ENCODE peak calls at places on chromosomes 2 and 18, in eight cellular contexts. Q is body of pancreas, E is thoracic aorta, O is neural progenitor cell, S is Peyer's patch, G is ascending aorta, K is colonic mucosa, V is tibial nerve. Z is an unnamed sample. For H3K36me3, the result is how much of the 10 kb centered on the place peaks cover.

GRCh38 chr2:72917138-72917874 is at the start of gene EMX1:
- DNase-seq in Q (peak), E (no peak), O (peak), S (peak), G (no peak), K (peak), V (no peak), Z (no peak)

GRCh38 chr2:30193104-30193681 is 38.1 kb upstream of the LBH start:
- DNase-seq in Q (no peak), E (no peak), O (no peak), S (no peak), G (no peak), K (no peak), V (no peak), Z (peak)

GRCh38 chr2:17849260-17849659 is 29.2 kb upstream of the KCNS3 start:
- DNase-seq in Q (no peak), E (no peak), O (peak), S (no peak), G (no peak), K (no peak), V (no peak), Z (no peak)

GRCh38 chr18:2827076-2827475 is 19.7 kb upstream of the EMILIN2 start:
- DNase-seq in Q (no peak), E (no peak), O (no peak), S (no peak), G (no peak), K (no peak), V (no peak), Z (no peak)

GRCh38 chr2:234348081-234348480 is 148.8 kb downstream of the ARL4C start:
- DNase-seq in Q (no peak), E (no peak), O (no peak), S (no peak), G (no peak), K (no peak), V (no peak), Z (no peak)

GRCh38 chr2:10287766-10288165 is 14.9 kb upstream of the HPCAL1 start:
- DNase-seq in Q (no peak), E (no peak), O (no peak), S (no peak), G (no peak), K (no peak), V (no peak), Z (no peak)

GRCh38 chr18:61851940-61852451 is 40.8 kb downstream of the RNF152 start:
- DNase-seq in Q (no peak), E (no peak), O (no peak), S (no peak), G (no peak), K (no peak), V (no peak), Z (no peak)

GRCh38 chr2:119440501-119440870 is 8.8 kb downstream of the TMEM37 start:
- DNase-seq in Q (no peak), E (no peak), O (no peak), S (no peak), G (no peak), K (no peak), V (no peak), Z (no peak)

GRCh38 chr2:128376241-128377041 is 57.8 kb upstream of the HS6ST1 start:
- DNase-seq in Q (peak), E (no peak), O (no peak), S (no peak), G (no peak), K (no peak), V (no peak), Z (no peak)

GRCh38 chr18:12238861-12239260 is 15.3 kb upstream of the CIDEA start:
- DNase-seq in Q (no peak), E (no peak), O (no peak), S (no peak), G (no peak), K (no peak), V (no peak), Z (no peak)

GRCh38 chr2:8000861-8001260 is 681.0 kb upstream of the ID2 start:
- DNase-seq in Q (no peak), E (no peak), O (no peak), S (no peak), G (no peak), K (no peak), V (no peak), Z (no peak)

GRCh38 chr2:8310557-8311455 is 371.1 kb upstream of the ID2 start:
- DNase-seq in Q (no peak), E (no peak), O (no peak), S (no peak), G (no peak), K (no peak), V (no peak), Z (no peak)

GRCh38 chr2:201860541-201861154 is 54.3 kb downstream of the CDK15 start:
- DNase-seq in Q (peak), E (no peak), O (peak), S (peak), G (no peak), K (peak), V (peak), Z (peak)

GRCh38 chr2:192741889-192742288 is 547.2 kb upstream of the TMEFF2 start:
- DNase-seq in Q (no peak), E (no peak), O (peak), S (no peak), G (no peak), K (no peak), V (no peak), Z (no peak)

GRCh38 chr18:34592961-34593382 is 117.1 kb upstream of the DTNA start:
- DNase-seq in Q (peak), E (no peak), O (peak), S (no peak), G (no peak), K (no peak), V (peak), Z (peak)

GRCh38 chr2:212863185-212863588 is 288.2 kb downstream of the IKZF2 start:
- DNase-seq in Q (no peak), E (no peak), O (peak), S (no peak), G (no peak), K (peak), V (no peak), Z (no peak)

GRCh38 chr2:168912466-168913170 is 11.5 kb downstream of the G6PC2 start:
- DNase-seq in Q (peak), E (no peak), O (peak), S (no peak), G (no peak), K (no peak), V (no peak), Z (peak)

GRCh38 chr2:168913495-168913894 is 12.4 kb downstream of the G6PC2 start:
- DNase-seq in Q (no peak), E (no peak), O (no peak), S (no peak), G (no peak), K (no peak), V (no peak), Z (no peak)

GRCh38 chr2:168910330-168910729 is 9.2 kb downstream of the G6PC2 start:
- DNase-seq in Q (no peak), E (no peak), O (no peak), S (no peak), G (no peak), K (no peak), V (no peak), Z (no peak)

GRCh38 chr2:168915433-168916328 is 14.6 kb downstream of the G6PC2 start:
- DNase-seq in Q (no peak), E (no peak), O (no peak), S (no peak), G (no peak), K (no peak), V (no peak), Z (no peak)

GRCh38 chr2:168913171-168913484 is 12.0 kb downstream of the G6PC2 start:
- DNase-seq in Q (no peak), E (no peak), O (no peak), S (no peak), G (no peak), K (no peak), V (no peak), Z (no peak)
- H3K4me3 ChIP-seq in Q (no peak), E (peak), O (peak), S (no peak), G (no peak), K (peak), V (no peak), Z (no peak)

GRCh38 chr2:69798909-69799526 is 30.4 kb upstream of the GMCL1 start:
- DNase-seq in Q (no peak), E (no peak), O (peak), S (no peak), G (no peak), K (no peak), V (no peak), Z (peak)

GRCh38 chr2:69805887-69806286 is 23.6 kb upstream of the GMCL1 start:
- DNase-seq in Q (no peak), E (no peak), O (no peak), S (no peak), G (no peak), K (no peak), V (no peak), Z (no peak)

GRCh38 chr2:69807821-69808540 is 21.5 kb upstream of the GMCL1 start:
- DNase-seq in Q (no peak), E (no peak), O (peak), S (no peak), G (no peak), K (no peak), V (peak), Z (no peak)

GRCh38 chr2:69801745-69802144 is 27.7 kb upstream of the GMCL1 start:
- DNase-seq in Q (no peak), E (no peak), O (no peak), S (no peak), G (no peak), K (no peak), V (no peak), Z (no peak)

DNA sequence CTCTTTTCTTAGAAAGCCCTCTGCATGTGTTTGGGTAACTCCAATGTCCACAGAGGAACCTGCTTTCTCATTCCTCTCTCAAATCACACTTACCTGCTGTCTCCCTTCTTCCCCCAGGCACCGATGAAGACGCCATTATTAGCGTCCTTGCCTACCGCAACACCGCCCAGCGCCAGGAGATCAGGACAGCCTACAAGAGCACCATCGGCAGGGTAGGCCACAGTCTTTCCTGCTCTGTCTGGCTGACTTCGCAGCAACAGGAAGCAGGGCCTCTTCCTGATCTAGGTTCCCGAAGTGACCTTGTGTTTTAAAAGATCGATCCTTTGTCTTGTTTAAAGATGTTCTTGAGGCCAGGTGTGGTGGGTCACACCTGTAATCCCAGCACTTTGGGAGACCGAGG is 25.0 kb upstream of the GMCL1 start:
- DNase-seq in Q (no peak), E (no peak), O (no peak), S (no peak), G (no peak), K (no peak), V (no peak), Z (no peak)
- H3K36me3 ChIP-seq in Q (under half), E (under half), O (under half), S (under half), G (under half), K (under half), V (under half), Z (under half)

GRCh38 chr2:105775809-105776559 is 31.3 kb downstream of the NCK2 start:
- DNase-seq in Q (no peak), E (no peak), O (no peak), S (peak), G (no peak), K (no peak), V (no peak), Z (no peak)
- H3K4me3 ChIP-seq in Q (no peak), E (no peak), O (no peak), S (no peak), G (no peak), K (no peak), V (no peak), Z (no peak)

GRCh38 chr2:171957061-171957460 is 34.8 kb downstream of the HAT1 start:
- DNase-seq in Q (no peak), E (no peak), O (peak), S (no peak), G (no peak), K (no peak), V (no peak), Z (no peak)
- H3K36me3 ChIP-seq in Q (under half), E (under half), O (under half), S (under half), G (under half), K (under half), V (under half), Z (under half)